ENCODE peak calls at places on chromosomes 6 and 20, in ten cellular contexts. L is spleen, Q is right cardiac atrium, R is neural progenitor cell, Z is upper lobe of left lung, X is heart right ventricle, D is osteoblast, K is AG04450, F is keratinocyte, C is pancreas. N is an unnamed sample.

GRCh38 chr6:87789198-87789899 is 87.3 kb upstream of the AKIRIN2 start:
- DNase-seq in L (no peak), Q (no peak), R (no peak), Z (no peak), X (peak; percentile 22), D (peak; percentile 61), K (no peak), F (no peak), C (no peak), N (no peak)

GRCh38 chr6:51323056-51323455 is 504.4 kb downstream of the TFAP2B start:
- DNase-seq in L (no peak), Q (no peak), R (peak; percentile 17), Z (no peak), X (no peak), D (no peak), K (no peak), F (no peak), C (no peak), N (no peak)

GRCh38 chr20:409697-410559 is 1.8 kb downstream of the RBCK1 start:
- DNase-seq in L (peak; percentile 81), Q (no peak), R (no peak), Z (no peak), X (no peak), D (peak; percentile 45), K (no peak), F (no peak), C (no peak), N (no peak)

GRCh38 chr6:36615018-36615761 is 21.0 kb downstream of the SRSF3 start:
- DNase-seq in L (no peak), Q (peak; percentile 69), R (peak; percentile 62), Z (no peak), X (no peak), D (peak; percentile 76), K (peak; percentile 39), F (no peak), C (no peak), N (peak; percentile 45)

GRCh38 chr6:155432293-155432692 is 23.3 kb downstream of the NOX3 start:
- DNase-seq in L (no peak), Q (no peak), R (no peak), Z (no peak), X (no peak), D (no peak), K (no peak), F (no peak), C (no peak), N (no peak)

GRCh38 chr6:117264487-117265424 is 602 bp upstream of the VGLL2 start:
- DNase-seq in L (peak; percentile 69), Q (no peak), R (peak; percentile 36), Z (no peak), X (no peak), D (peak; percentile 73), K (no peak), F (no peak), C (no peak), N (no peak)

GRCh38 chr6:74222768-74223321 is 526.8 kb downstream of the CD109 start:
- DNase-seq in L (no peak), Q (no peak), R (peak; percentile 58), Z (peak; percentile 33), X (no peak), D (no peak), K (peak; percentile 7), F (no peak), C (no peak), N (no peak)

GRCh38 chr20:54532573-54532972 is 57.2 kb downstream of the DOK5 start:
- DNase-seq in L (no peak), Q (no peak), R (no peak), Z (no peak), X (no peak), D (no peak), K (no peak), F (no peak), C (no peak), N (no peak)

GRCh38 chr6:82458705-82459104 is 95.1 kb downstream of the TPBG start:
- DNase-seq in L (no peak), Q (no peak), R (no peak), Z (no peak), X (no peak), D (no peak), K (no peak), F (no peak), C (no peak), N (no peak)
- H3K27ac ChIP-seq in L (no peak overlapping the region), Q (no peak overlapping the region), R (no peak overlapping the region), Z (no peak overlapping the region), X (no peak overlapping the region), D (no peak overlapping the region), K (no peak overlapping the region), F (peak overlapping the region; percentile 65), C (no peak overlapping the region), N (no peak overlapping the region)

GRCh38 chr6:32868257-32868788 is 14.3 kb downstream of the PSMB9 start:
- DNase-seq in L (peak; percentile 90), Q (peak; percentile 91), R (peak; percentile 85), Z (no peak), X (peak; percentile 81), D (peak; percentile 35), K (no peak), F (no peak), C (peak; percentile 76), N (peak; percentile 81)

GRCh38 chr6:32862725-32863124 is 8.7 kb downstream of the PSMB9 start:
- DNase-seq in L (no peak), Q (no peak), R (no peak), Z (no peak), X (no peak), D (no peak), K (no peak), F (no peak), C (no peak), N (no peak)

GRCh38 chr6:32867022-32867477 is 13.1 kb downstream of the PSMB9 start:
- DNase-seq in L (no peak), Q (no peak), R (no peak), Z (no peak), X (no peak), D (no peak), K (no peak), F (no peak), C (no peak), N (no peak)

GRCh38 chr6:32867559-32868256 is 13.7 kb downstream of the PSMB9 start:
- DNase-seq in L (no peak), Q (no peak), R (no peak), Z (no peak), X (no peak), D (no peak), K (no peak), F (no peak), C (no peak), N (no peak)

GRCh38 chr6:32865724-32866443 is 11.9 kb downstream of the PSMB9 start:
- DNase-seq in L (no peak), Q (no peak), R (no peak), Z (no peak), X (no peak), D (no peak), K (no peak), F (no peak), C (no peak), N (no peak)
- H3K27me3 ChIP-seq in L (no peaks in the 10 kb centered on the region), Q (no peaks in the 10 kb centered on the region), R (peaks cover 50% of the 10 kb centered on the region), Z (no peaks in the 10 kb centered on the region), X (peaks cover 13% of the 10 kb centered on the region), D (peaks cover 15% of the 10 kb centered on the region), K (peaks cover 20% of the 10 kb centered on the region), F (peaks cover 5% of the 10 kb centered on the region), C (no peaks in the 10 kb centered on the region), N (no peaks in the 10 kb centered on the region)

DNA sequence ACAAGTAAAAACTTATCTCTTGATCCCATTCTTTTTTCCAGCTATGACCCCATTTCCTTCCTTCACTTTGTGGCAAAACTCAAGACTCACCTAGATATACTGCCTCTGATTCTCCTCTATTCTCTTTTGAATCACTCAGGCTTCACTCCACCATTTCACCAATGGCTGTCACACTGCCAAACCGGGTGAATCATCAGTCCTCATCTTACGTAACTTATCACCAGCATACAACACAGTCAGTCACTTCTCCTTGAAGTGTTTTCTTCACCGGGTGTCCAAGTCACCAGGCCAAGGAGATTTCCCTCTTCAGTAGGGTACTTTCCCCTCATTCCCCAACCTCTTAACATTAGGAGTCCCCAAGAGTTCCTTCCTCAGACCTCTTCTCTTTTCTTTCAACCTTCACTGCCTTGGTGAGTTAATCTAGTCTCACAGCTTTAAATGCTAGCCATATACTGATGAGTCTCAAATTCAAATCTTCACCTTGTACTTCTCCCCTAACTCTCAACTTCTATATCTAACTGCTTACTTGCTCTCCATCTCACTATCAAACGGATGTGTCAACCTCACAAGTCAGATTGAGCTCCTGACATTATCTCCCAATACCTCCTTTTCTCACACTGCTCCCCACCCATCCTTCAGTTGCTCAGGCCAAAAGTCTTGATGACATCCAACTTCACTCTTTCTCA is 6.0 kb downstream of the TMEM242 start:
- DNase-seq in L (no peak), Q (peak; percentile 82), R (no peak), Z (no peak), X (peak; percentile 71), D (peak; percentile 89), K (peak; percentile 47), F (peak; percentile 56), C (peak; percentile 53), N (peak; percentile 89)
- H3K27ac ChIP-seq in L (no peak overlapping the region), Q (peak overlapping the region; percentile 72), R (no peak overlapping the region), Z (peak overlapping the region; percentile 8), X (peak overlapping the region; percentile 63), D (peak overlapping the region; percentile 36), K (no peak overlapping the region), F (peak overlapping the region; percentile 64), C (no peak overlapping the region), N (peak overlapping the region; percentile 69)

GRCh38 chr6:5085638-5086293 is 625 bp downstream of the PPP1R3G start:
- DNase-seq in L (peak; percentile 81), Q (peak; percentile 77), R (peak; percentile 73), Z (peak; percentile 88), X (no peak), D (peak; percentile 83), K (no peak), F (no peak), C (no peak), N (peak; percentile 26)

GRCh38 chr6:5084192-5084786 is 852 bp upstream of the PPP1R3G start:
- DNase-seq in L (peak; percentile 82), Q (peak; percentile 92), R (peak; percentile 56), Z (peak; percentile 90), X (no peak), D (peak; percentile 90), K (no peak), F (no peak), C (no peak), N (peak; percentile 24)

GRCh38 chr6:5087389-5087788 is 2.2 kb downstream of the PPP1R3G start:
- DNase-seq in L (no peak), Q (peak; percentile 80), R (peak; percentile 69), Z (peak; percentile 70), X (peak; percentile 37), D (no peak), K (no peak), F (no peak), C (no peak), N (no peak)

GRCh38 chr6:5084787-5085637 is at the start of gene PPP1R3G:
- DNase-seq in L (peak; percentile 79), Q (peak; percentile 85), R (peak; percentile 55), Z (peak; percentile 89), X (peak; percentile 65), D (peak; percentile 96), K (no peak), F (no peak), C (no peak), N (peak; percentile 63)

DNA sequence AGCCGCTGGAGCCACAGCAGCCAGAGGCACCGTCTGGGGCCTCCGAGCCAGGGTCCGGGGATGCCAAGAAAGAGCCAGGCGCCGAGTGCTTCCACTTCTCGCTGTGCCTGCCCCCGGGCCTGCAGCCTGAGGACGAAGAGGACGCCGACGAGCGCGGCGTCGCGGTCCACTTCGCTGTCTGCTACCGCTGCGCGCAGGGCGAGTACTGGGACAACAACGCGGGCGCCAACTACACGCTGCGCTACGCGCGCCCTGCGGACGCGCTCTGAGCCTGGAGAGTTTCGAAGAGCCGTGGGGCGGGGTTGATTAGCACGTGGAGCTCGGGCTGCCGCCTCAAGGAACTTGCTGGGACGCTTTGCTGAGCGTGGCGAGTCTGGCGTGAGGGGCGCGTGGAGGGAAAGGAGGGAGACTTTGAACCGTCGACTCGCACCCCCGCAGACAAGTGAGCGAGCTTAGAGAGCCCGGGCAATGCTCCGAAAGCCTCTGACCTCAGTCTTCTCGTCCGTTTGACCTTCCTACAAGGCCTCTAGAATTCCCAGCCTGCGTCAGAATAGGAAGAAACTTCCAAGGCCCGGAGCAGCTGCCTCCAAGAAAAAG is 1.3 kb downstream of the PPP1R3G start:
- DNase-seq in L (no peak), Q (peak; percentile 72), R (peak; percentile 60), Z (peak; percentile 85), X (no peak), D (no peak), K (no peak), F (no peak), C (no peak), N (no peak)
- H3K27me3 ChIP-seq in L (peaks cover 56% of the 10 kb centered on the region), Q (no peaks in the 10 kb centered on the region), R (peaks cover 83% of the 10 kb centered on the region), Z (peaks cover 4% of the 10 kb centered on the region), X (peaks cover 30% of the 10 kb centered on the region), D (peaks cover 30% of the 10 kb centered on the region), K (peaks cover 39% of the 10 kb centered on the region), F (peaks cover 21% of the 10 kb centered on the region), C (no peaks in the 10 kb centered on the region), N (no peaks in the 10 kb centered on the region)

N was measured in uterus.